ENCODE peak calls at places on chromosomes 11 and 22, in nine cellular contexts. G, A, D, P, R, Q, M, Y and K are unnamed samples.

GRCh38 chr11:71322861-71323582 is 70.6 kb upstream of the SHANK2 start:
- DNase-seq in G (no peak), A (no peak), D (no peak), P (no peak), R (no peak), Q (no peak), M (no peak), Y (no peak), K (no peak)

GRCh38 chr11:34522188-34522587 is 8.6 kb upstream of the ELF5 start:
- DNase-seq in G (no peak), A (no peak), D (no peak), P (no peak), R (no peak), Q (no peak), M (no peak), Y (no peak), K (no peak)

GRCh38 chr11:36309779-36310178 is 13.7 kb downstream of the PRR5L start:
- DNase-seq in G (no peak), A (no peak), D (no peak), P (no peak), R (no peak), Q (no peak), M (no peak), Y (no peak), K (no peak)

GRCh38 chr11:123696183-123696582 is 41.8 kb upstream of the SCN3B start:
- DNase-seq in G (no peak), A (no peak), D (no peak), P (no peak), R (no peak), Q (no peak), M (peak; percentile 3), Y (no peak), K (no peak)

GRCh38 chr11:3139086-3139440 is 26.0 kb downstream of the OSBPL5 start:
- DNase-seq in G (no peak), A (no peak), D (no peak), P (no peak), R (no peak), Q (no peak), M (no peak), Y (no peak), K (no peak)

GRCh38 chr22:46577361-46578249 is 40.2 kb upstream of the CELSR1 start:
- DNase-seq in G (peak; percentile 39), A (no peak), D (no peak), P (no peak), R (no peak), Q (no peak), M (no peak), Y (no peak), K (no peak)

GRCh38 chr11:75635009-75635909 is 33.6 kb downstream of the MAP6 start:
- DNase-seq in G (no peak), A (no peak), D (no peak), P (no peak), R (no peak), Q (no peak), M (peak; percentile 10), Y (no peak), K (peak; percentile 18)

GRCh38 chr11:63917685-63918523 is 940 bp upstream of the RCOR2 start:
- DNase-seq in G (peak; percentile 43), A (no peak), D (no peak), P (peak; percentile 14), R (no peak), Q (no peak), M (peak; percentile 32), Y (peak; percentile 59), K (peak; percentile 77)

GRCh38 chr22:21032843-21033688 is 705 bp upstream of the SLC7A4 start:
- DNase-seq in G (no peak), A (no peak), D (no peak), P (no peak), R (no peak), Q (no peak), M (no peak), Y (no peak), K (no peak)

GRCh38 chr22:46108564-46109473 is 41.5 kb upstream of the PPARA start:
- DNase-seq in G (no peak), A (peak; percentile 23), D (no peak), P (no peak), R (no peak), Q (no peak), M (peak; percentile 70), Y (peak; percentile 72), K (no peak)

GRCh38 chr11:74138572-74138971 is 32.2 kb downstream of the C2CD3 start:
- DNase-seq in G (no peak), A (no peak), D (peak; percentile 97), P (no peak), R (peak; percentile 97), Q (peak; percentile 83), M (peak; percentile 96), Y (peak; percentile 20), K (no peak)

GRCh38 chr11:9015677-9016076 is 11.9 kb upstream of the NRIP3 start:
- DNase-seq in G (peak; percentile 62), A (peak; percentile 81), D (peak; percentile 79), P (peak; percentile 29), R (peak; percentile 53), Q (peak; percentile 81), M (peak; percentile 84), Y (peak; percentile 83), K (peak; percentile 47)